ENCODE peak calls at places on chromosomes 3 and 15, in six cellular contexts. I is adrenal gland; D is B cell; K is pancreas; H is CD4-positive, alpha-beta T cell; C is mucosa of descending colon. G is an unnamed sample.

GRCh38 chr15:85388962-85389361 is 8.6 kb downstream of the AKAP13 start:
- DNase-seq in K (no peak), I (no peak), D (no peak), C (no peak), H (no peak), G (no peak)

GRCh38 chr3:33645060-33645841 is 72.8 kb downstream of the CLASP2 start:
- DNase-seq in K (peak), C (no peak), I (no peak), D (no peak), H (no peak), G (no peak)

GRCh38 chr3:189108032-189108431 is 63.7 kb upstream of the TPRG1 start:
- DNase-seq in D (no peak), H (no peak), C (no peak), K (no peak), I (no peak), G (no peak)

GRCh38 chr3:80215191-80215590 is 447.4 kb upstream of the ROBO1 start:
- DNase-seq in D (no peak), K (no peak), H (no peak), I (no peak), C (no peak), G (no peak)

GRCh38 chr3:73508330-73508954 is 116.3 kb downstream of the PDZRN3 start:
- DNase-seq in K (peak), D (peak), C (peak), I (peak), H (no peak), G (no peak)

GRCh38 chr3:42101048-42101447 is 9.9 kb downstream of the TRAK1 start:
- DNase-seq in C (no peak), H (no peak), K (no peak), D (no peak), I (peak), G (no peak)

GRCh38 chr3:182979719-182980191 is 583 bp downstream of the DCUN1D1 start:
- DNase-seq in H (no peak), C (no peak), D (peak), I (no peak), K (peak), G (no peak)

GRCh38 chr15:61839541-61839940 is 220.7 kb downstream of the VPS13C start:
- DNase-seq in H (no peak), I (no peak), C (no peak), D (no peak), K (no peak), G (no peak)

GRCh38 chr3:152943645-152944044 is 108.7 kb downstream of the P2RY1 start:
- DNase-seq in C (no peak), D (no peak), K (no peak), H (no peak), I (no peak), G (no peak)

GRCh38 chr15:38885001-38885400 is 320.4 kb upstream of the RASGRP1 start:
- DNase-seq in D (no peak), K (no peak), I (no peak), C (no peak), H (no peak), G (no peak)

GRCh38 chr3:10771486-10772225 is 44.4 kb upstream of the SLC6A11 start:
- DNase-seq in K (no peak), C (no peak), D (no peak), H (no peak), I (no peak), G (no peak)

GRCh38 chr15:60038111-60038521 is 34.0 kb downstream of the FOXB1 start:
- DNase-seq in I (no peak), C (no peak), D (no peak), H (no peak), K (no peak), G (no peak)

GRCh38 chr15:58701376-58701775 is 48.1 kb downstream of the ADAM10 start:
- DNase-seq in K (no peak), C (no peak), I (no peak), D (no peak), H (no peak), G (no peak)

GRCh38 chr3:178325330-178325729 is 210.9 kb upstream of the KCNMB2 start:
- DNase-seq in C (no peak), D (no peak), H (no peak), I (no peak), K (no peak), G (peak)

GRCh38 chr15:92226020-92226612 is 167.6 kb upstream of the ST8SIA2 start:
- DNase-seq in H (no peak), K (no peak), D (no peak), I (peak), C (no peak), G (no peak)

DNA sequence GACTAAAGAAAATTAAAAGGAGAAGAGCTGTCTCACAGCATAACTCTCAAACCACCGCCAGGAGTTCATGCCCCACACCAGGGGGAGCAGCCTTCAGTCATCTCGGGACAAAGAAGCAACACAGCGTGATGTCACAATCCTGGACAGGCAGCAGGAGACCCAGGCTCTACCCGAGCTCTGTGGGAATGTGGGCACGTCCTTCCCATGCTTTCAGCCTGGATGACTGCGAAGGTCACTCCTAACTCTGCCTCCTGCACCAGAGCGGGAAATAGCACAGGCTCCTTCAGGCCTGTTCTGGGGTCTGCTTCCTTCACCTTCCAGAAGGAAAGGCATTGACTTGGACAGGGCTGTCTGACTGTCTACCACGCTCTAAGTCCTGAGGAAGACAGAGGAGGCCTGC is 31.3 kb downstream of the NOX5 start:
- DNase-seq in H (no peak), D (no peak), K (no peak), I (no peak), C (no peak), G (no peak)
- TF ChIP-seq CTCF in H (no peak), D (no peak), K (no peak), I (no peak), C (no peak), G (peak)

GRCh38 chr3:171468296-171468906 is 8.2 kb upstream of the TNIK start:
- DNase-seq in D (no peak), C (no peak), K (no peak), I (no peak), H (no peak), G (no peak)
- TF ChIP-seq CTCF in D (no peak), C (no peak), K (no peak), I (no peak), H (no peak), G (no peak)

GRCh38 chr3:39917060-39917773 is 107.8 kb downstream of the MYRIP start:
- DNase-seq in C (no peak), H (no peak), I (no peak), D (no peak), K (no peak), G (no peak)

GRCh38 chr3:39910828-39911464 is 101.5 kb downstream of the MYRIP start:
- DNase-seq in K (no peak), D (no peak), I (no peak), H (no peak), C (no peak), G (no peak)

GRCh38 chr3:39919281-39919680 is 109.9 kb downstream of the MYRIP start:
- DNase-seq in D (no peak), I (no peak), H (no peak), K (no peak), C (no peak), G (no peak)

GRCh38 chr3:39911465-39912309 is 102.3 kb downstream of the MYRIP start:
- DNase-seq in H (no peak), K (peak), I (no peak), C (peak), D (no peak), G (no peak)

GRCh38 chr3:39915027-39915426 is 105.6 kb downstream of the MYRIP start:
- DNase-seq in D (no peak), I (no peak), K (no peak), H (no peak), C (no peak), G (no peak)
- TF ChIP-seq CTCF in D (no peak), I (no peak), K (no peak), H (no peak), C (no peak), G (no peak)

GRCh38 chr3:185353823-185354614 is 8.9 kb upstream of the MAP3K13 start:
- DNase-seq in H (peak), I (peak), C (peak), K (peak), D (peak), G (no peak)
- TF ChIP-seq CTCF in H (peak), I (peak), C (peak), K (peak), D (peak), G (peak)

DNA sequence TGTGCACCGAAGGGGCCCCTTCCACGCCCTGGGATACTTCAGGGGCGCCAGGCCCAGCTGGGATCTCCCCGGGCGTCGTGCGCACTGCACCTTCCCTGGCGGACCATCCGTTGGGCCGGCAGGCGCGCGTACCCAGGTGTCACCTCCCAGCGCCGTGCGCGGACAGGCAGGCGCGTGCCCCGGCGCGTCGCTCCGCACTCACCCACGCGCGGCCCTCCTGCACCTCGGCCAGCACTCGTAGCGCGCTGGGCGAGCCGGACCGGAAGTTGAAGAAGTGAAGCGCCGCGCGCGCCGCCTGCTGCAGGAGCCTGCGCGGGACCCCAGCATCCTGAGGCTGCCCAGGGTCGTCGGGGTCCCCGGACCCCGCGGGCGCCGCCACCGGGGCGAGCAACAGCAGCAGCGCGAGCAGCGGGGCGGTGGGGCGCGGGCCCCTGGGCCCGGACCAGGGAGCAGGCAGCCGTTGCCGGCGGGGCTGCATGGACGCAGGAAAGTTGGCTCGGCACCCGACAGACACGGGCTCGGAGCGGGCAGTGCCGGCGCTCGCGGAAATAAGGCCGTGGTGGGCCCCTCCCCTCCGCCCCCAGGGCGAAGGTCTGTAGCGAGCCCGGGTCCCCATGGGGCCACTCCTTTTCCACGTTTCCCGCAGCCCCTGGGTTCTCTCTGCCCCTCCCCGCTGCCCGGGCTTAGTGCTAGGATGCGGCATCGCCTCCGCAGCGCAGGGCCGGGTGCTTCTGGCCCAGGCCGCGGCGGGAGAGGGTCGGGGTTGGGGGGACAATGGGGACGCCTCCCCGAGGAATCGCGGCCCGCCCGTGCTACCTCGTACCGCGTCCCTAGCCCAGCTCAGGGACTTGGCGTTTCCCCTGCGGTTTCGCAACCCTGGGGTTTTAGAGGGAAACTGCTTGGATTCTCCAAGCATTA is at the start of gene RARRES1:
- DNase-seq in D (peak), I (peak), C (peak), H (no peak), K (peak), G (no peak)
- TF ChIP-seq CTCF in D (no peak), I (no peak), C (no peak), H (no peak), K (no peak), G (peak)

GRCh38 chr3:60645801-60646200 is 605.5 kb downstream of the FHIT start:
- DNase-seq in K (no peak), I (no peak), D (no peak), H (no peak), C (no peak), G (no peak)

GRCh38 chr3:60651799-60652198 is 599.5 kb downstream of the FHIT start:
- DNase-seq in I (no peak), D (no peak), H (no peak), C (no peak), K (no peak), G (no peak)

GRCh38 chr3:60652829-60653228 is 598.4 kb downstream of the FHIT start:
- DNase-seq in I (no peak), D (no peak), K (no peak), C (no peak), H (no peak), G (no peak)

DNA sequence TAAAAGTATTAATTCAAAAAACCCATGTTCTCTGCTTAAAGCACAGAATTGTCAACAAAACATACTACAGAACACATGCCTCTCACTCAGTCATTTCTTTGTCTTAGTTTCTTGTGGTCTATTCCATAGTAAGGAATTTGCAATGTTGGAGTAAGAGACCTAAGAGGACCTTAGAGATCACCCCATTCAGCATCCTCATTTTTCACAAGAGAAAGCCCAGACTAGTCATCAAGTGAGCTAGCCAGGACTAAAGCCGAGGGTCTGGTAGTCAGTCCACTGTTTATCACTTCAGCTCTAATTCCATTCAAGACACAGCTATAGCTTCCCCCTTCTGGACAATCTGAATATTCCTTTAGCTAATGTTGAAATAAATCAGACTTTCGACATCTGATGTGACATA is 601.1 kb downstream of the FHIT start:
- DNase-seq in C (no peak), H (no peak), I (no peak), K (no peak), D (no peak), G (no peak)
- TF ChIP-seq CTCF in C (no peak), H (no peak), I (no peak), K (no peak), D (no peak), G (no peak)

DNA sequence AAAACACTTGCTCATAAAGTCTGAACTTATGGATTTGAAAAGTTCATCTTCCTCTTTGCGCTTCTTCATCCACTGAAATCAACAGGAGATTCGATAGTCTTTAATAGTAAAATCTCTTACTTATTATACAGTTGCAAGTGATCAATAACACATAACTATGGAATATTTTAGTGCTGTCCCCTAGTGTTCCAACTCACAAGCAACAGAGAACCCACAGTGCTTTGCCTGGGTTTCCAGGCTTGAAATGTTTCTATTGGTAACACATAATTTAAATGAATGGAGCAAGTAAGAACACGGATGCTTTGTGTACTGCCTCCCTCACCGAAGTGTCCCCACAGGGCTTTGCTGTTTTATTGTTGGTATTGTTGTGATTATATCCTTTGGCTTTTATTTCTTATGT is 93.5 kb downstream of the WDR72 start:
- DNase-seq in C (no peak), H (no peak), K (no peak), D (no peak), I (no peak), G (no peak)
- TF ChIP-seq CTCF in C (no peak), H (no peak), K (peak), D (no peak), I (no peak), G (no peak)

GRCh38 chr3:49454457-49454856 is 15.6 kb upstream of the DAG1 start:
- DNase-seq in C (no peak), I (no peak), D (no peak), H (no peak), K (peak), G (no peak)
- TF ChIP-seq CTCF in C (no peak), I (no peak), D (no peak), H (no peak), K (peak), G (peak)